ENCODE peak calls at places on chromosomes 16 and 17, in five cellular contexts. O is myocyte; X is amniotic stem cell; I is activated T-helper 9 cell treated with anti-CD3 and anti-CD28 coated beads, Interleukin-2, amount 50 U/mL, for 16 hours; K is activated CD8-positive, alpha-beta memory T cell treated with anti-CD3 and anti-CD28 coated beads for 48 hours. W is an unnamed sample.

GRCh38 chr16:73735018-73735417 is 561.6 kb upstream of the PSMD7 start:
- DNase-seq in O (no peak), X (peak), I (no peak), K (no peak), W (no peak)

GRCh38 chr16:59573528-59574271 is 839.6 kb upstream of the GOT2 start:
- DNase-seq in O (peak), X (peak), I (no peak), K (no peak), W (no peak)

GRCh38 chr17:52124993-52125392 is 33.5 kb downstream of the CA10 start:
- DNase-seq in O (no peak), X (no peak), I (no peak), K (no peak), W (no peak)

GRCh38 chr16:14456793-14457481 is 173.1 kb downstream of the PARN start:
- DNase-seq in O (no peak), X (no peak), I (no peak), K (no peak), W (no peak)

GRCh38 chr16:55435387-55435786 is 43.6 kb upstream of the MMP2 start:
- DNase-seq in O (no peak), X (no peak), I (no peak), K (no peak), W (no peak)

GRCh38 chr16:29991571-29991904 is 3.9 kb downstream of the HIRIP3 start:
- DNase-seq in O (no peak), X (no peak), I (no peak), K (no peak), W (no peak)

GRCh38 chr17:71500761-71501555 is 619.9 kb upstream of the SOX9 start:
- DNase-seq in O (no peak), X (no peak), I (no peak), K (no peak), W (no peak)

GRCh38 chr17:2457913-2458312 is 53.8 kb downstream of the METTL16 start:
- DNase-seq in O (no peak), X (no peak), I (no peak), K (no peak), W (no peak)

GRCh38 chr16:66928702-66929388 is 3.5 kb upstream of the RRAD start:
- DNase-seq in O (peak), X (no peak), I (no peak), K (no peak), W (no peak)

GRCh38 chr17:33163827-33164555 is 129.1 kb downstream of the ASIC2 start:
- DNase-seq in O (peak), X (no peak), I (no peak), K (no peak), W (no peak)

GRCh38 chr16:28027055-28027454 is 36.5 kb downstream of the GSG1L start:
- DNase-seq in O (no peak), X (no peak), I (no peak), K (no peak), W (no peak)

GRCh38 chr16:89764711-89765201 is 43.4 kb downstream of the ZNF276 start:
- DNase-seq in O (no peak), X (no peak), I (peak), K (no peak), W (no peak)

GRCh38 chr17:78374631-78375274 is 3.7 kb upstream of the PGS1 start:
- DNase-seq in O (peak), X (peak), I (no peak), K (no peak), W (no peak)

GRCh38 chr17:1158879-1159278 is 20.9 kb downstream of the ABR start:
- DNase-seq in O (no peak), X (no peak), I (no peak), K (no peak), W (no peak)

GRCh38 chr16:35142809-35143192 is 1683.4 kb downstream of the TP53TG3F start:
- DNase-seq in O (no peak), X (no peak), I (no peak), K (no peak), W (no peak)

W was measured in mesothelial cell of epicardium.